ENCODE peak calls at places on chromosome 20, in nine cellular contexts. One of them, this sample, is unnamed.

GRCh38 chr20:3250091-3250504 is 11.1 kb upstream of the SLC4A11 start:
- DNase-seq in anterior cingulate cortex: no peak
- DNase-seq in neural progenitor cell: peak; percentile 67
- DNase-seq in right cardiac atrium: peak; percentile 34
- DNase-seq in progenitor cell of endocrine pancreas: no peak
- DNase-seq in SK-N-SH: no peak
- DNase-seq in esophagus squamous epithelium: no peak
- DNase-seq in GM23248: peak; percentile 23
- DNase-seq in endodermal cell: peak; percentile 94
- DNase-seq in this sample: no peak

GRCh38 chr20:17822039-17822438 is 122.3 kb downstream of the BANF2 start:
- DNase-seq in GM23248: no peak
- DNase-seq in SK-N-SH: no peak
- DNase-seq in progenitor cell of endocrine pancreas: no peak
- DNase-seq in neural progenitor cell: no peak
- DNase-seq in right cardiac atrium: no peak
- DNase-seq in anterior cingulate cortex: no peak
- DNase-seq in esophagus squamous epithelium: no peak
- DNase-seq in endodermal cell: no peak
- DNase-seq in this sample: no peak

GRCh38 chr20:3071266-3071609 is 182 bp upstream of the OXT start:
- DNase-seq in SK-N-SH: no peak
- DNase-seq in esophagus squamous epithelium: no peak
- DNase-seq in progenitor cell of endocrine pancreas: no peak
- DNase-seq in anterior cingulate cortex: no peak
- DNase-seq in right cardiac atrium: no peak
- DNase-seq in GM23248: no peak
- DNase-seq in neural progenitor cell: no peak
- DNase-seq in endodermal cell: no peak
- DNase-seq in this sample: no peak

GRCh38 chr20:59728722-59729430 is 124.5 kb downstream of the PHACTR3 start:
- DNase-seq in endodermal cell: no peak
- DNase-seq in neural progenitor cell: no peak
- DNase-seq in GM23248: no peak
- DNase-seq in SK-N-SH: no peak
- DNase-seq in progenitor cell of endocrine pancreas: no peak
- DNase-seq in right cardiac atrium: no peak
- DNase-seq in esophagus squamous epithelium: no peak
- DNase-seq in anterior cingulate cortex: no peak
- DNase-seq in this sample: no peak

GRCh38 chr20:1240549-1240948 is 14.7 kb downstream of the RAD21L1 start:
- DNase-seq in right cardiac atrium: no peak
- DNase-seq in SK-N-SH: no peak
- DNase-seq in endodermal cell: no peak
- DNase-seq in neural progenitor cell: no peak
- DNase-seq in anterior cingulate cortex: no peak
- DNase-seq in progenitor cell of endocrine pancreas: no peak
- DNase-seq in esophagus squamous epithelium: no peak
- DNase-seq in GM23248: no peak
- DNase-seq in this sample: no peak

GRCh38 chr20:32224463-32224862 is 16.8 kb downstream of the POFUT1 start:
- DNase-seq in SK-N-SH: no peak
- DNase-seq in neural progenitor cell: no peak
- DNase-seq in esophagus squamous epithelium: no peak
- DNase-seq in anterior cingulate cortex: no peak
- DNase-seq in progenitor cell of endocrine pancreas: no peak
- DNase-seq in right cardiac atrium: no peak
- DNase-seq in endodermal cell: no peak
- DNase-seq in GM23248: no peak
- DNase-seq in this sample: no peak

GRCh38 chr20:21102252-21102609 is 3.9 kb downstream of the LINC00237 start:
- DNase-seq in endodermal cell: peak; percentile 85
- DNase-seq in esophagus squamous epithelium: no peak
- DNase-seq in GM23248: no peak
- DNase-seq in right cardiac atrium: no peak
- DNase-seq in anterior cingulate cortex: no peak
- DNase-seq in progenitor cell of endocrine pancreas: no peak
- DNase-seq in neural progenitor cell: peak; percentile 50
- DNase-seq in SK-N-SH: peak; percentile 57
- DNase-seq in this sample: no peak

GRCh38 chr20:44398303-44398702 is 42.8 kb downstream of the HNF4A start:
- DNase-seq in neural progenitor cell: no peak
- DNase-seq in SK-N-SH: no peak
- DNase-seq in anterior cingulate cortex: no peak
- DNase-seq in endodermal cell: no peak
- DNase-seq in GM23248: peak; percentile 91
- DNase-seq in progenitor cell of endocrine pancreas: no peak
- DNase-seq in right cardiac atrium: no peak
- DNase-seq in esophagus squamous epithelium: no peak
- DNase-seq in this sample: no peak

GRCh38 chr20:8050117-8050837 is 30.7 kb upstream of the TMX4 start:
- DNase-seq in esophagus squamous epithelium: no peak
- DNase-seq in anterior cingulate cortex: no peak
- DNase-seq in SK-N-SH: no peak
- DNase-seq in endodermal cell: no peak
- DNase-seq in progenitor cell of endocrine pancreas: no peak
- DNase-seq in right cardiac atrium: no peak
- DNase-seq in neural progenitor cell: no peak
- DNase-seq in GM23248: no peak
- DNase-seq in this sample: no peak

GRCh38 chr20:58741384-58741783 is 48.8 kb downstream of the NPEPL1 start:
- DNase-seq in SK-N-SH: no peak
- DNase-seq in neural progenitor cell: no peak
- DNase-seq in anterior cingulate cortex: no peak
- DNase-seq in right cardiac atrium: no peak
- DNase-seq in GM23248: no peak
- DNase-seq in endodermal cell: no peak
- DNase-seq in esophagus squamous epithelium: no peak
- DNase-seq in progenitor cell of endocrine pancreas: no peak
- DNase-seq in this sample: peak; percentile 27

GRCh38 chr20:14609328-14610221 is 272.2 kb upstream of the FLRT3 start:
- DNase-seq in neural progenitor cell: no peak
- DNase-seq in endodermal cell: no peak
- DNase-seq in esophagus squamous epithelium: no peak
- DNase-seq in progenitor cell of endocrine pancreas: no peak
- DNase-seq in anterior cingulate cortex: no peak
- DNase-seq in GM23248: no peak
- DNase-seq in right cardiac atrium: no peak
- DNase-seq in SK-N-SH: no peak
- DNase-seq in this sample: no peak

GRCh38 chr20:63234693-63235398 is 859 bp upstream of the BIRC7 start:
- DNase-seq in GM23248: peak; percentile 36
- DNase-seq in neural progenitor cell: peak; percentile 79
- DNase-seq in progenitor cell of endocrine pancreas: peak; percentile 51
- DNase-seq in anterior cingulate cortex: no peak
- DNase-seq in SK-N-SH: no peak
- DNase-seq in right cardiac atrium: peak; percentile 55
- DNase-seq in endodermal cell: peak; percentile 92
- DNase-seq in esophagus squamous epithelium: no peak
- DNase-seq in this sample: no peak

GRCh38 chr20:37749185-37749584 is 55.4 kb downstream of the CTNNBL1 start:
- DNase-seq in progenitor cell of endocrine pancreas: no peak
- DNase-seq in right cardiac atrium: no peak
- DNase-seq in esophagus squamous epithelium: no peak
- DNase-seq in anterior cingulate cortex: no peak
- DNase-seq in GM23248: no peak
- DNase-seq in SK-N-SH: no peak
- DNase-seq in endodermal cell: no peak
- DNase-seq in neural progenitor cell: no peak
- DNase-seq in this sample: no peak

GRCh38 chr20:11195169-11195568 is 521.4 kb upstream of the JAG1 start:
- DNase-seq in anterior cingulate cortex: no peak
- DNase-seq in SK-N-SH: no peak
- DNase-seq in esophagus squamous epithelium: no peak
- DNase-seq in endodermal cell: no peak
- DNase-seq in neural progenitor cell: no peak
- DNase-seq in GM23248: no peak
- DNase-seq in progenitor cell of endocrine pancreas: no peak
- DNase-seq in right cardiac atrium: peak; percentile 40
- DNase-seq in this sample: no peak

GRCh38 chr20:41360831-41361756 is 5.5 kb downstream of the EMILIN3 start:
- DNase-seq in right cardiac atrium: peak; percentile 55
- DNase-seq in anterior cingulate cortex: no peak
- DNase-seq in neural progenitor cell: no peak
- DNase-seq in GM23248: no peak
- DNase-seq in esophagus squamous epithelium: no peak
- DNase-seq in endodermal cell: peak; percentile 40
- DNase-seq in SK-N-SH: no peak
- DNase-seq in progenitor cell of endocrine pancreas: no peak
- DNase-seq in this sample: no peak

GRCh38 chr20:58853976-58854637 is 1.6 kb downstream of the GNAS start:
- DNase-seq in GM23248: no peak
- DNase-seq in progenitor cell of endocrine pancreas: no peak
- DNase-seq in neural progenitor cell: peak; percentile 41
- DNase-seq in anterior cingulate cortex: no peak
- DNase-seq in right cardiac atrium: no peak
- DNase-seq in SK-N-SH: peak; percentile 51
- DNase-seq in endodermal cell: peak; percentile 63
- DNase-seq in esophagus squamous epithelium: no peak
- DNase-seq in this sample: no peak

GRCh38 chr20:14568225-14568624 is 230.8 kb upstream of the FLRT3 start:
- DNase-seq in endodermal cell: no peak
- DNase-seq in anterior cingulate cortex: no peak
- DNase-seq in right cardiac atrium: no peak
- DNase-seq in SK-N-SH: no peak
- DNase-seq in esophagus squamous epithelium: no peak
- DNase-seq in progenitor cell of endocrine pancreas: no peak
- DNase-seq in GM23248: peak; percentile 28
- DNase-seq in neural progenitor cell: peak; percentile 85
- DNase-seq in this sample: no peak